ENCODE peak calls at places on chromosomes 7 and 10, in four cellular contexts. One of them, this sample, is unnamed.

GRCh38 chr10:119139464-119140067 is 25.9 kb downstream of the SFXN4 start:
- DNase-seq in AG04450: no peak
- DNase-seq in GM23248: peak; percentile 47
- DNase-seq in left ventricle myocardium inferior: peak; percentile 35
- DNase-seq in this sample: no peak

GRCh38 chr10:34581871-34582532 is 233.1 kb downstream of the PARD3 start:
- DNase-seq in GM23248: peak; percentile 57
- DNase-seq in AG04450: no peak
- DNase-seq in left ventricle myocardium inferior: no peak
- DNase-seq in this sample: peak; percentile 60

GRCh38 chr10:95176101-95176500 is 17.9 kb upstream of the ACSM6 start:
- DNase-seq in left ventricle myocardium inferior: no peak
- DNase-seq in GM23248: no peak
- DNase-seq in AG04450: no peak
- DNase-seq in this sample: no peak

GRCh38 chr10:88395677-88396076 is 187.4 kb downstream of the RNLS start:
- DNase-seq in left ventricle myocardium inferior: no peak
- DNase-seq in AG04450: no peak
- DNase-seq in GM23248: peak; percentile 42
- DNase-seq in this sample: no peak

GRCh38 chr7:38215734-38216670 is 38.0 kb downstream of the STARD3NL start:
- DNase-seq in left ventricle myocardium inferior: peak; percentile 69
- DNase-seq in GM23248: peak; percentile 77
- DNase-seq in AG04450: peak; percentile 88
- DNase-seq in this sample: no peak

GRCh38 chr7:122886357-122887081 is at the start of gene CADPS2:
- DNase-seq in AG04450: peak; percentile 2
- DNase-seq in left ventricle myocardium inferior: peak; percentile 85
- DNase-seq in GM23248: peak; percentile 81
- DNase-seq in this sample: peak; percentile 20

GRCh38 chr10:88966785-88967184 is 14.2 kb upstream of the ACTA2 start:
- DNase-seq in left ventricle myocardium inferior: peak; percentile 39
- DNase-seq in AG04450: no peak
- DNase-seq in GM23248: no peak
- DNase-seq in this sample: no peak

GRCh38 chr7:595621-596010 is 76.0 kb upstream of the PDGFA start:
- DNase-seq in GM23248: no peak
- DNase-seq in AG04450: no peak
- DNase-seq in left ventricle myocardium inferior: no peak
- DNase-seq in this sample: no peak

GRCh38 chr7:28808786-28809533 is 149.2 kb downstream of the TRIL start:
- DNase-seq in left ventricle myocardium inferior: no peak
- DNase-seq in AG04450: no peak
- DNase-seq in GM23248: peak; percentile 78
- DNase-seq in this sample: no peak

GRCh38 chr7:30068117-30068516 is 39.9 kb downstream of the PLEKHA8 start:
- DNase-seq in left ventricle myocardium inferior: no peak
- DNase-seq in AG04450: peak; percentile 39
- DNase-seq in GM23248: peak; percentile 92
- DNase-seq in this sample: no peak

GRCh38 chr10:114401195-114401741 is 3.0 kb downstream of the AFAP1L2 start:
- DNase-seq in left ventricle myocardium inferior: peak; percentile 79
- DNase-seq in GM23248: peak; percentile 67
- DNase-seq in AG04450: no peak
- DNase-seq in this sample: no peak

GRCh38 chr10:6920072-6921019 is 340.3 kb upstream of the PRKCQ start:
- DNase-seq in AG04450: no peak
- DNase-seq in left ventricle myocardium inferior: peak; percentile 55
- DNase-seq in GM23248: peak; percentile 55
- DNase-seq in this sample: no peak

GRCh38 chr10:12194752-12195271 is 879 bp downstream of the NUDT5 start:
- DNase-seq in left ventricle myocardium inferior: peak; percentile 38
- DNase-seq in AG04450: no peak
- DNase-seq in GM23248: peak; percentile 66
- DNase-seq in this sample: no peak
- H3K27ac ChIP-seq in left ventricle myocardium inferior: peak overlapping the region; percentile 97
- H3K27ac ChIP-seq in AG04450: peak overlapping the region; percentile 88
- H3K27ac ChIP-seq in GM23248: peak overlapping the region; percentile 85
- H3K27ac ChIP-seq in this sample: peak overlapping the region; percentile 87

DNA sequence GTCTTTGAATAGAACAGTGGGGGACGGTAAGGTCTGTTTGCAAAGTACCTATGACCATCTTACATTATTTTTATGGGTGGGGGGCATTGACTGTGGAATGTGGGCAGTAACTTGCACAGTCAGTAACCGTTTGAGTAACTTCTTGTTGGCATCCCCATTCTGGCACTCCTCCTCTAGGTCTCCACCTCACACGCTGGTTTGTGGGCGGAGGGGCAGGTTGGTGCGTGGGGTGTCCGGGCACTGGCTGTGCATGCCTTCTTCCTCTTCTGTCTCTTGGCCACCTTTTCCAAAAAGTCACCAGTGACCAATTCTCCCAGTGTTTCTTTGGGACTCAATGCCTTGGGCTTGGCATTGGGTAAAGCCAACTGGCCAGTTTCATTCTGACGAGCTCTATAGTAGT is 43.6 kb downstream of the DNAJB6 start:
- DNase-seq in left ventricle myocardium inferior: no peak
- DNase-seq in GM23248: no peak
- DNase-seq in AG04450: no peak
- DNase-seq in this sample: no peak
- H3K27ac ChIP-seq in left ventricle myocardium inferior: no peak overlapping the region
- H3K27ac ChIP-seq in GM23248: no peak overlapping the region
- H3K27ac ChIP-seq in AG04450: no peak overlapping the region
- H3K27ac ChIP-seq in this sample: no peak overlapping the region

GRCh38 chr10:102600816-102601215 is 43.5 kb upstream of the TRIM8 start:
- DNase-seq in left ventricle myocardium inferior: no peak
- DNase-seq in AG04450: no peak
- DNase-seq in GM23248: no peak
- DNase-seq in this sample: no peak
- H3K27ac ChIP-seq in left ventricle myocardium inferior: peak overlapping the region; percentile 89
- H3K27ac ChIP-seq in AG04450: no peak overlapping the region
- H3K27ac ChIP-seq in GM23248: no peak overlapping the region
- H3K27ac ChIP-seq in this sample: no peak overlapping the region

GRCh38 chr10:67816719-67817118 is 21.3 kb downstream of the DNAJC12 start:
- DNase-seq in AG04450: no peak
- DNase-seq in left ventricle myocardium inferior: no peak
- DNase-seq in GM23248: no peak
- DNase-seq in this sample: no peak
- H3K27ac ChIP-seq in AG04450: no peak overlapping the region
- H3K27ac ChIP-seq in left ventricle myocardium inferior: no peak overlapping the region
- H3K27ac ChIP-seq in GM23248: no peak overlapping the region
- H3K27ac ChIP-seq in this sample: no peak overlapping the region

GRCh38 chr7:140231779-140232491 is 55.2 kb upstream of the KDM7A start:
- DNase-seq in AG04450: no peak
- DNase-seq in left ventricle myocardium inferior: no peak
- DNase-seq in GM23248: no peak
- DNase-seq in this sample: no peak
- H3K27ac ChIP-seq in AG04450: no peak overlapping the region
- H3K27ac ChIP-seq in left ventricle myocardium inferior: peak overlapping the region; percentile 68
- H3K27ac ChIP-seq in GM23248: no peak overlapping the region
- H3K27ac ChIP-seq in this sample: peak overlapping the region; percentile 57

This sample was measured in epithelial cell of prostate.